ENCODE peak calls at places on chromosomes 5 and 9, in four cellular contexts. G, L, U and H are unnamed samples.

GRCh38 chr5:40680741-40681350 is 1.1 kb downstream of the PTGER4 start:
- DNase-seq in G (no peak), L (no peak), U (no peak), H (no peak)

GRCh38 chr9:90140131-90140818 is 502.3 kb downstream of the DIRAS2 start:
- DNase-seq in G (no peak), L (no peak), U (no peak), H (no peak)

GRCh38 chr5:74501674-74502478 is 138.7 kb downstream of the ENC1 start:
- DNase-seq in G (no peak), L (no peak), U (no peak), H (no peak)

GRCh38 chr5:131773805-131774204 is 23.0 kb downstream of the FNIP1 start:
- DNase-seq in G (no peak), L (no peak), U (no peak), H (no peak)

GRCh38 chr9:116661037-116661954 is 25.8 kb upstream of the TRIM32 start:
- DNase-seq in G (peak; percentile 57), L (peak; percentile 49), U (peak; percentile 24), H (peak; percentile 81)

GRCh38 chr9:136791466-136792276 is 527 bp downstream of the TMEM141 start:
- DNase-seq in G (peak; percentile 47), L (peak; percentile 39), U (no peak), H (no peak)

GRCh38 chr5:148912714-148913398 is 86.4 kb downstream of the ADRB2 start:
- DNase-seq in G (peak; percentile 16), L (no peak), U (no peak), H (peak; percentile 82)

GRCh38 chr5:96432245-96433065 is 593 bp downstream of the PCSK1 start:
- DNase-seq in G (no peak), L (no peak), U (no peak), H (no peak)

GRCh38 chr9:86636614-86637013 is 282.4 kb upstream of the TUT7 start:
- DNase-seq in G (no peak), L (peak; percentile 12), U (no peak), H (no peak)

GRCh38 chr9:84062538-84062937 is 81.9 kb downstream of the RMI1 start:
- DNase-seq in G (no peak), L (no peak), U (no peak), H (no peak)

GRCh38 chr9:3526903-3527652 is 1.3 kb upstream of the RFX3 start:
- DNase-seq in G (peak; percentile 28), L (no peak), U (no peak), H (peak; percentile 49)

GRCh38 chr5:45274241-45274640 is 421.9 kb downstream of the HCN1 start:
- DNase-seq in G (no peak), L (no peak), U (no peak), H (no peak)

GRCh38 chr5:121982089-121982488 is 20.3 kb downstream of the SRFBP1 start:
- DNase-seq in G (no peak), L (no peak), U (no peak), H (no peak)

GRCh38 chr5:1510631-1511030 is 13.1 kb downstream of the LPCAT1 start:
- DNase-seq in G (no peak), L (no peak), U (no peak), H (no peak)

GRCh38 chr5:100502684-100503083 is 32.5 kb upstream of the FAM174A start:
- DNase-seq in G (no peak), L (no peak), U (no peak), H (no peak)

DNA sequence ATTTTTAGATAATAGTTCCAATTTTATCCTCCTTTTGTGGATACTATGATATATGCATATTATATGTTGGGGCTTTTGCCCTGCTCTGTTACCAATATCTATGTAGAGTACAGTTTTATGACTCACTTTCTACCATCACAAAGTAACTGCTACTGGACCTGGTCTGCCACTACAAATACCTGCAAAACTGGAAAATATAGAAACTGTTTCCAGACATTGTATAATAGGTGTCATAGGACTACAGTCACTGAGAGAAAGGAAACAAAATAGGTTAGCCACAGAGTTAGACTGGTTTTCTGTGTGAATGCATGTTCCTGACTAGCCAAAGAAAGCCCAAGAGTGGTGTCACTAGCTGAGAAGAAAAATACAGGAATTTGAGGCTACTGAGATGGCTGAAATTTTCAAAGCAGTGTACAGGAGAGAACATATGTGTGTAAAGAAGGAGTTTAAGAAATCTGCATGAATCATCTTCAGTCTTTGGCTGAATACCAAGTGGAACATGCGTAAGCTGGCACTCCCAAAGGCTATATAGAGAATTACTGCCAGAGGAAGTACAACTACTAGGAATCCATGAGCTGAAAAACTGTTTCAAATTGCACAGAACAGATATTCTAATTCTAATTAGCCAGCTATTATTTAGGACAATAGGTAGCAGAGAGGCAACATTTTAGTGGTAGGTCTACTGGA is 29.0 kb upstream of the FAM174A start:
- DNase-seq in G (no peak), L (no peak), U (no peak), H (peak; percentile 54)
- TF ChIP-seq POLR2AphosphoS2 in G (no peak), L (no peak), U (no peak), H (no peak)

GRCh38 chr5:118967059-118967508 is 21.3 kb downstream of the DTWD2 start:
- DNase-seq in G (no peak), L (no peak), U (no peak), H (no peak)
- H3K4me2 ChIP-seq in G (no peak overlapping the region), L (no peak overlapping the region), U (no peak overlapping the region), H (no peak overlapping the region)

DNA sequence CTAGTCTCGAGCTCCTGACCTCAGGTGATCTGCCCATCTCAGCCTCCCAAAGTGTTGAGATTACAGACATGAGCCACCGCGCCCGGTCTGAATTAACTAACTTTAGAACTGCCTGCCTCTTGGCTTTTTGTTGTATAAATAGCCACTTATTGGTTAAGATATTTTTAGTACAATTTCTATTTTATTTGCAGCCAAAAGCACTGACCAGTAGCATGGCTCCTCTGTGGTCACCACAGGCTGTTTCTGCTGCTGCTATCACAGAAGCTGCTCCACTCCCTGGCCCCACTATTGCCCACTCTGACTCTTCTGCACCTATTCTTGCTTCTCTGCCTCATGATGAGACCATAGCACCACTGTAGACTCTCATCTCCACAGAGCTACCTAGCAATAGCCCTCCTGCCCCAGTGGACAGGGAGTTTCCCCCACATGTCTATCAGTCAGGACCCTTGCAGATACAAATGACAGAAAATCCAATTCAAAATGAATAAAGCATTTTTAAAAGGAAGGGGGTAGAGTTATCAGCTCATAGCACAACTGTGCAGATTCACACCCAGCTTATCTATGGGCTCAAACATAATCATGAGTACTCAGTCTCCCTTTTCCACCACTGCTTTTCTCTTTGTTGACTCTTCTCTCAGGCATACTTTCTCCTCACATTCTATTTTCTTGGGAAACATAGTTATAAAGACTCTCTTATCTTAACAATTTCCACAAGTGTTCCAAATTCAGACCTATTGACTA is 151.8 kb upstream of the EPB41L4A start:
- DNase-seq in G (no peak), L (no peak), U (no peak), H (no peak)
- TF ChIP-seq SMC3 in G (no peak), L (no peak), U (no peak), H (no peak)

GRCh38 chr9:134064711-134065110 is 3.1 kb downstream of the BRD3 start:
- DNase-seq in G (no peak), L (no peak), U (no peak), H (no peak)
- TF ChIP-seq POLR2AphosphoS2 in G (no peak), L (no peak), U (no peak), H (no peak)

GRCh38 chr9:37342895-37343294 is 79.6 kb upstream of the GRHPR start:
- DNase-seq in G (no peak), L (no peak), U (no peak), H (no peak)

GRCh38 chr9:37341704-37342103 is 80.8 kb upstream of the GRHPR start:
- DNase-seq in G (no peak), L (no peak), U (no peak), H (no peak)

GRCh38 chr9:37340961-37341360 is 81.5 kb upstream of the GRHPR start:
- DNase-seq in G (no peak), L (no peak), U (no peak), H (no peak)

GRCh38 chr9:37343724-37344123 is 78.8 kb upstream of the GRHPR start:
- DNase-seq in G (no peak), L (no peak), U (no peak), H (no peak)

DNA sequence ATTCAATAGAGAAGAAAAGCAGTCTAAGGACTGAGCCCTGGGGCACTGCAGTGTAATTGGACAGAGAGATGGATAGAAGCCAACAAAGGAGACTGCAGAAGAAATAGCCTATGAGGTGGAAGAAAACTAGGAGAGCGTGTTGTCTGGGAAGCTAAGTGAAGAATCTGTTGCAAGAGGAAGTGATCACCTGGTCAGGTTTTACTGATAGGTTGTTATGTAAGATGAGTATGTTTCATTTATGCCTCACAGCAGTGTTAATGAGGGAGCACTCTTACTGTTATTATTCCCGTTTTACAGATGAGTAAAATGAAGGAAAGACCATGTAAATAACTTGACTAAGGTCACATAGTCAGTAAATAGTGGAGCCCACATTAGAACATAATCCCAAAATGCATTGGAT is 80.0 kb upstream of the GRHPR start:
- DNase-seq in G (no peak), L (no peak), U (no peak), H (no peak)
- H3K4me2 ChIP-seq in G (no peak overlapping the region), L (no peak overlapping the region), U (peak overlapping the region; percentile 17), H (no peak overlapping the region)

GRCh38 chr9:89022902-89023301 is 31.6 kb downstream of the S1PR3 start:
- DNase-seq in G (no peak), L (no peak), U (no peak), H (no peak)
- TF ChIP-seq SMC3 in G (no peak), L (no peak), U (no peak), H (no peak)

DNA sequence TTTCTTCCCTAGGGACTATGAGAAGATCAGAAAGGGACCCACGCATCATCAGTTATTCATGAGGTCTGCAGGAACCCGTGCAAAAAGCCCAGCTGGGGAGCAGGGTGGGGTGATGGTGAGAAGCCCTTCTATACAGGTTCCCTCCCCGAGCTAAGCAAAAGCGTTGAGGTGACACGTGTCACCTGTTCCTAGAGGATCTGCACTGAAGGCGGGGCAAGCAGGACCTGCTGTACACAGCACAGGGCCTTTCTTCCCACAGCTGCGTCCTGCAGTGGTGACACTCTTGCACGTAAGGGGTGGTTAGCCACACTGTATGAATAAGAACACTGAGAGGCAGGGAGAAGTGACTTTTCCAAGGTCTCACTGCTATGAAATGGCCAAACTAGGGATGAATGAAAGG is 37.2 kb upstream of the SH3PXD2B start:
- DNase-seq in G (no peak), L (no peak), U (no peak), H (no peak)
- TF ChIP-seq POLR2AphosphoS2 in G (no peak), L (no peak), U (no peak), H (no peak)

DNA sequence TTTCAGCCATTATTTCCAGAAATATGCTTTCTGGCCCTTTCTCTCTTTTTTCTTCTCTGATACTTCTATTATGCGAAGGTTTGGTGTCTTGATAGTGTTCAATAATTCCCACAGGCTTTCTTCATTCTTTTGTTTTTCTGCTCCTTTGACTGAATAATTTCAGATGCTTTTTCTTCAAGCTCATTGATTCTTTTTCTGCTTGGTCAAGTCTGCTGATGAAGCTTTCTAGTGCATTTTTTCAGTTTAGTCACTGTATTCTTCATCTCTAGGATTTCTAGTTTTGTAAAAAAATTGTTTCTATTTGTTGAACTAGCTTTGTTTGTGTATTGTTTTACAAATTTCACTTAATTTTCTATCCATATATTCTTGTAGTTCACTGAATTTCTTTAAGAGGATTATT is 304.0 kb upstream of the TARS1 start:
- DNase-seq in G (no peak), L (no peak), U (no peak), H (no peak)
- H3K4me2 ChIP-seq in G (no peak overlapping the region), L (no peak overlapping the region), U (no peak overlapping the region), H (no peak overlapping the region)